ENCODE peak calls at places on chromosomes 5 and 9, in four cellular contexts. Y is brain microvascular endothelial cell, P is NCI-H1105 treated with DMSO at 0.1 percent for 48 hours, X is NCI-H2029 treated with DMSO at 0.1 percent for 48 hours. V is an unnamed sample.

GRCh38 chr9:117535439-117535838 is 120.6 kb upstream of the ASTN2 start:
- DNase-seq in X (no peak), Y (no peak), P (no peak), V (no peak)

GRCh38 chr5:40365357-40366330 is 314.1 kb upstream of the PTGER4 start:
- DNase-seq in X (no peak), Y (no peak), P (no peak), V (no peak)

GRCh38 chr5:1443145-1443543 is 2.1 kb downstream of the SLC6A3 start:
- DNase-seq in P (no peak), Y (no peak), X (no peak), V (no peak)

GRCh38 chr9:107446491-107446890 is 43.1 kb downstream of the KLF4 start:
- DNase-seq in Y (no peak), P (no peak), X (no peak), V (no peak)

GRCh38 chr5:53006920-53007890 is 18.1 kb downstream of the ITGA2 start:
- DNase-seq in Y (no peak), X (no peak), P (no peak), V (no peak)

GRCh38 chr9:134928796-134929559 is 11.3 kb upstream of the FCN1 start:
- DNase-seq in Y (no peak), X (no peak), P (no peak), V (no peak)

GRCh38 chr5:179265529-179266290 is 79.6 kb downstream of the ADAMTS2 start:
- DNase-seq in Y (peak), X (no peak), P (no peak), V (no peak)

GRCh38 chr9:99485461-99485860 is 263.4 kb downstream of the SEC61B start:
- DNase-seq in Y (peak), P (no peak), X (no peak), V (no peak)

GRCh38 chr9:135023389-135023788 is 64.1 kb upstream of the OLFM1 start:
- DNase-seq in X (no peak), Y (peak), P (no peak), V (no peak)

GRCh38 chr9:33137781-33138264 is 29.3 kb downstream of the B4GALT1 start:
- DNase-seq in P (no peak), X (no peak), Y (no peak), V (no peak)

GRCh38 chr9:16884952-16885513 is 14.6 kb upstream of the BNC2 start:
- DNase-seq in P (no peak), X (no peak), Y (no peak), V (peak)

GRCh38 chr5:150503977-150504620 is 3.8 kb upstream of the NDST1 start:
- DNase-seq in P (no peak), Y (no peak), X (peak), V (no peak)

GRCh38 chr5:169772256-169772655 is 135.2 kb downstream of the DOCK2 start:
- DNase-seq in X (no peak), Y (no peak), P (no peak), V (no peak)

GRCh38 chr5:133709074-133709676 is 96.8 kb upstream of the FSTL4 start:
- DNase-seq in P (no peak), X (no peak), Y (no peak), V (no peak)

GRCh38 chr9:119337566-119337965 is 31.7 kb downstream of the BRINP1 start:
- DNase-seq in X (no peak), P (no peak), Y (no peak), V (no peak)

V was measured in DMS153.